ENCODE peak calls at places on chromosome 21, in four cellular contexts. Y is K562, O is SK-N-SH, G is upper lobe of right lung. T is an unnamed sample.
A peak's percentile ranks its signal among the peaks of the same experiment; 100 is the strongest.

GRCh38 chr21:36893581-36893980 is 72.9 kb downstream of the HLCS start:
- DNase-seq in Y (no peak), O (no peak), G (no peak), T (no peak)

GRCh38 chr21:29208666-29209059 is 78.2 kb downstream of the MAP3K7CL start:
- DNase-seq in Y (no peak), O (no peak), G (no peak), T (no peak)

GRCh38 chr21:21436012-21436545 is 437.9 kb downstream of the NCAM2 start:
- DNase-seq in Y (no peak), O (no peak), G (no peak), T (no peak)

GRCh38 chr21:38797470-38797869 is 8.3 kb upstream of the ETS2 start:
- DNase-seq in Y (peak; percentile 76), O (peak; percentile 87), G (no peak), T (peak; percentile 85)

GRCh38 chr21:28256420-28256831 is 736.3 kb downstream of the LTN1 start:
- DNase-seq in Y (no peak), O (peak; percentile 26), G (no peak), T (no peak)

GRCh38 chr21:39669485-39669884 is 56.7 kb downstream of the B3GALT5 start:
- DNase-seq in Y (no peak), O (no peak), G (no peak), T (no peak)

GRCh38 chr21:35664683-35665082 is 395.6 kb downstream of the SETD4 start:
- DNase-seq in Y (no peak), O (no peak), G (no peak), T (no peak)

GRCh38 chr21:29232601-29233541 is 65.9 kb upstream of the BACH1 start:
- DNase-seq in Y (no peak), O (no peak), G (no peak), T (no peak)

GRCh38 chr21:31688603-31689368 is 29.3 kb downstream of the SOD1 start:
- DNase-seq in Y (no peak), O (no peak), G (no peak), T (no peak)

GRCh38 chr21:31804008-31804394 is 68.8 kb upstream of the HUNK start:
- DNase-seq in Y (no peak), O (no peak), G (no peak), T (no peak)

GRCh38 chr21:38631171-38631570 is 132.9 kb upstream of the ERG start:
- DNase-seq in Y (no peak), O (no peak), G (no peak), T (no peak)

GRCh38 chr21:37658994-37659458 is 257.2 kb downstream of the KCNJ6 start:
- DNase-seq in Y (peak; percentile 43), O (no peak), G (no peak), T (no peak)

GRCh38 chr21:37230632-37231246 is 36.4 kb downstream of the VPS26C start:
- DNase-seq in Y (no peak), O (no peak), G (no peak), T (peak; percentile 46)

GRCh38 chr21:25887166-25887565 is 152.4 kb downstream of the GABPA start:
- DNase-seq in Y (no peak), O (no peak), G (no peak), T (no peak)

GRCh38 chr21:32496536-32496935 is 84.0 kb downstream of the EVA1C start:
- DNase-seq in Y (peak; percentile 8), O (no peak), G (no peak), T (no peak)

GRCh38 chr21:39079617-39080016 is 103.6 kb downstream of the PSMG1 start:
- DNase-seq in Y (no peak), O (no peak), G (peak; percentile 96), T (no peak)

GRCh38 chr21:34762761-34763160 is 94.0 kb downstream of the CLIC6 start:
- DNase-seq in Y (no peak), O (no peak), G (no peak), T (no peak)

GRCh38 chr21:43597052-43597451 is 62.2 kb downstream of the HSF2BP start:
- DNase-seq in Y (no peak), O (no peak), G (no peak), T (no peak)
- TF ChIP-seq CTCF in Y (no peak), O (no peak), G (no peak), T (no peak)

GRCh38 chr21:15062566-15062965 is 2.2 kb downstream of the NRIP1 start:
- DNase-seq in Y (no peak), O (no peak), G (no peak), T (no peak)
- H3K4me3 ChIP-seq in Y (peak overlapping the region; percentile 80), O (no peak overlapping the region), G (peak overlapping the region; percentile 83), T (peak overlapping the region; percentile 87)

DNA sequence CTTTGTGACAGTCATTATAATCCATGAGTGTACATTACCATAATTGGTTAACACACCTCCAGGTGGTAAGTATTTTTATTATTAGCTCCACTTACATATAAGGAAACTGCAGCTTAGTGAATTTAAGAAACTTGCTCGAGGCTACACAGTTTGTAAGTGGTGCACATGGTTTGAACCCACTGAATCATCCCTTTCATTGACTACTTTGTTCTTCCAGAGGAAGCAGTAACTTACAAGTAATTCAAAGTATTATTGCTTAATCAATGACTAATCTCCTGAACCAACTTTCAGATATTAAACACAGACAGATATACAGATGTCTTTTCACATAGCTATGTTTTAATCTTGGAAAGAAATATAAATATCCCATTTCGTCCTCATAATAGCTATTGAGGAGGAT is 18.7 kb upstream of the CLDN8 start:
- DNase-seq in Y (no peak), O (no peak), G (no peak), T (no peak)
- H3K27ac ChIP-seq in Y (no peak overlapping the region), O (no peak overlapping the region), G (no peak overlapping the region), T (no peak overlapping the region)

GRCh38 chr21:17196619-17197018 is 316.2 kb upstream of the CXADR start:
- DNase-seq in Y (no peak), O (no peak), G (no peak), T (no peak)
- TF ChIP-seq CTCF in Y (no peak), O (no peak), G (no peak), T (no peak)

DNA sequence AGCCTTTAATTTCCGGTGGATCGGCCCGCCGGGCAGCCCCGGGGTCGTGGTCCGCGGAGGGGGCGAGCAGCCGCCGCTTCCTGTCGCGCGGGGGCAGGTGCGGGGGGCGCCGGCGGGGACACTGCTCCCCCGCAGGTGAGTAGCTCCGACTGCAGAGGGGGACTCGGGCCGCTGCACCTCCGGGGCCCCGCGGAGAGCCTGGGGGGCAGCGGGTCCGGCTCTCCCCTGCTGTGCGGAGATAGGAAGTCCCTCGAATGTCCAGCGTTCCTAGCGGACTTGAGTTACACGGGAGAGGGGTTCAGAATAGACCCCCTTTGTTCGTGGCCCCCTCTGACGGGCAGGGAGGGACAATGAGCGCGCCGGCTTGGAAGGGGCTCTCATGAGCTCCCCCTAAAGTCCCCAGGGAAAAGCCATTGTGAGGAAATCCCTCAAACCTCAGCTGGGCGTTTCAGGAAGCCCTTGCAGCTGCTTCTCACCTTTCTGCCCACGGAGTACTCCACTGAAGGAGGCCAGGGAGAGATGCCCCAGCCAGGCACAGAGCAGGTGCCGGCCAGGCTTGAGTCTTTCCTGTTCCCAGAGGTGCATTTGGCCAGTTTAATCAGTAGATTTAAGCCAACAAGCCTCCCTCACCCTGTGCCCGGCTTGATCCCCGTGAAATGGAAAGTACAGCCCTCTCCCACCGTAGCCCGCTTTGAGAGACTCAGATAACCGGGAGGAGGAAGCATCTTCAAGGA is 925 bp downstream of the PDE9A start:
- DNase-seq in Y (no peak), O (peak; percentile 79), G (peak; percentile 63), T (no peak)
- H3K4me3 ChIP-seq in Y (no peak overlapping the region), O (peak overlapping the region; percentile 53), G (peak overlapping the region; percentile 66), T (peak overlapping the region; percentile 61)

GRCh38 chr21:42201615-42202161 is 17.3 kb upstream of the ABCG1 start:
- DNase-seq in Y (no peak), O (no peak), G (no peak), T (no peak)
- H3K27ac ChIP-seq in Y (no peak overlapping the region), O (no peak overlapping the region), G (no peak overlapping the region), T (no peak overlapping the region)

GRCh38 chr21:14382486-14382834 is 486 bp downstream of the HSPA13 start:
- DNase-seq in Y (no peak), O (no peak), G (no peak), T (no peak)

GRCh38 chr21:14384453-14384852 is 1.5 kb upstream of the HSPA13 start:
- DNase-seq in Y (no peak), O (no peak), G (no peak), T (no peak)

GRCh38 chr21:14388282-14388681 is 5.3 kb upstream of the HSPA13 start:
- DNase-seq in Y (no peak), O (no peak), G (no peak), T (no peak)

GRCh38 chr21:14383596-14384210 is 757 bp upstream of the HSPA13 start:
- DNase-seq in Y (no peak), O (no peak), G (no peak), T (no peak)

DNA sequence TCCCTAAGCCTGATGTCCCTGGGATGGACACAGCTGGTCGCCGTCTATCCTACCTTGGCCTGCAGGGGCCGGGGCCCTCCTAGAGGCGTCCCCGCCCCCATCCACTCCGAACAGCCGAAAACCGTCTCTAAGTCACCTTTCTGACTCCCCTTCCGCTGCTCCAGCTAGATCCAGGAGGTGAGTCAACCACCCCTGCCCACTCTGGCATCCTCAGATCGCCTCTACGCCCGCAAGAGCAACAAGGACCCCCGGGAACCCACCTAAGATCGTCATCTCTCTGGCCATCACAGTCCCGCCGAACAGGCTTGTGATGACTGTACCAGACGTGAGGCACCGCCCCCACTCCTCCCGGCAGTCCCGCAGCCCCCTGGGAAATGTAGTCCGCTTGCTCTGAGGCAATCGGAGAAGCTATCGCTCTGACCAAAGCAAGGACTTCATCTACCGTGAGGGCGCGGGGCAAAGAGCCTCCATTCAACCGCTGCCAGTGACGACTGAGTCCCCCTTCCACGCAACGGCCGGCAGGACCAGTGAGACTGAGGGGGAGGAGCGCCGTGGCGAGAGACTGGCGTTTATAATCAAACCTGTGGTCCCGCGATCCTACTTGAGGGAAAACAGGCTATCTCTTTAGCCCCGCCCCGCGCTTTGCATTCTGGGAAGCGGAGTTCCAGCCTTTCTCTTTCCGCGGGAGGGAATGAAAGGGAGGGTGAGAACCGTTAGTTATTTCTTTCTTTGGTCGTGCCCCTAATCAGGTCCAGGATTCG is at the start of gene HSPA13:
- DNase-seq in Y (peak; percentile 90), O (peak; percentile 86), G (peak; percentile 100), T (peak; percentile 98)
- TF ChIP-seq CTCF in Y (no peak), O (peak; percentile 14), G (no peak), T (no peak)

GRCh38 chr21:45556645-45557601 is 14.7 kb upstream of the SLC19A1 start:
- DNase-seq in Y (no peak), O (peak; percentile 35), G (peak; percentile 71), T (peak; percentile 55)

GRCh38 chr21:45556302-45556644 is 14.0 kb upstream of the SLC19A1 start:
- DNase-seq in Y (no peak), O (no peak), G (no peak), T (no peak)

GRCh38 chr21:45554477-45555175 is 12.4 kb upstream of the SLC19A1 start:
- DNase-seq in Y (peak; percentile 93), O (peak; percentile 95), G (peak; percentile 93), T (peak; percentile 82)

GRCh38 chr21:45555251-45555556 is 13.0 kb upstream of the SLC19A1 start:
- DNase-seq in Y (no peak), O (peak; percentile 91), G (no peak), T (no peak)

DNA sequence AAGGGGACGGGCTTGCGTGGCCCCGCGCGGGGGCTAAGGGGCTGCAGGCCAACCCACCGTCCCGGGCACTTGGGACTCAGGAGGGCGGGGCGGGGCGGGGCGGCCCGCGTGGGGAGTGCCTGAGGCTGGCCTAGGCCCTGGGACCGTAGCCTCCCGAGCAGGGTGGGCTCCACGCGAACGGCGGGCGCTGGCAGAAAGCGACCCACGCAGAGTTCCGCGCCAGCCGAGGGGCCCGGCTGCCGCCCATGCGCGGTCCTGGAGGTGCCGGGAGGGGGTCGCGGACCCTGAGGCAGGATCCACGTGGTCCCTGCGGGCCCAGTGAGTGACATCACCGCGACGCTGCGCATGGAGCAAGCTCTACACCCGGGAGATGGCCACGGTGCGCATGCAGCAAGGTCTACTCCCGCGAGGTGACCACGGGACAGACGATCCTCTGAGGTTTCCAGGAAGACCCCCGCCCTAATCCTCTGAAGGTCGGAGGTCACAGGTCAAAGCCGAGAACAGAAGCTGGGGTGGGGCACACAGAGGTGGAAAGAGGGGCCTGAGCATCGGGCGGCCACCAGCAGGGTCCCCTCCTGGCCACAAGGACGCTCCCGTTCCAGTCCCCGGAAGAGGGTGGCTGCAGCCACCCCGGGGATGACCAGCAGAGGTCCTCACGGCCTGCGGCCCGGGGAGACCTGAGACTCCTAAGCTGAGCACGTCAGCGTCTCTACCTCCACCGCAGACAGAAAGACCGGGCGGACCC is 13.5 kb upstream of the SLC19A1 start:
- DNase-seq in Y (peak; percentile 91), O (peak; percentile 98), G (peak; percentile 88), T (peak; percentile 65)
- H3K4me3 ChIP-seq in Y (peak overlapping the region; percentile 40), O (peak overlapping the region; percentile 58), G (peak overlapping the region; percentile 49), T (peak overlapping the region; percentile 43)